ENCODE peak calls at places on chromosomes 13 and 19, in ten cellular contexts. W, I, Q, F, G, A, T, P, Z and K are unnamed samples. For H3K4me1, the result is how much of the 10 kb centered on the place peaks cover.

GRCh38 chr19:42113641-42114348 is 18.5 kb downstream of the POU2F2 start:
- DNase-seq in W (no peak), P (no peak), G (peak), T (peak), F (peak), A (no peak), I (no peak), Z (peak), Q (peak), K (no peak)

GRCh38 chr19:56080669-56081401 is 40.3 kb downstream of the ZNF787 start:
- DNase-seq in G (peak), F (peak), I (peak), Z (peak), A (peak), P (peak), Q (peak), T (peak), W (peak), K (no peak)

GRCh38 chr19:1076951-1077350 is 10.0 kb downstream of the ARHGAP45 start:
- DNase-seq in T (no peak), P (no peak), Z (no peak), I (no peak), W (peak), Q (no peak), A (peak), F (no peak), G (peak), K (no peak)

GRCh38 chr19:31574251-31574973 is 225.2 kb upstream of the TSHZ3 start:
- DNase-seq in A (no peak), W (no peak), P (no peak), F (no peak), Z (no peak), I (no peak), Q (no peak), T (no peak), G (no peak), K (no peak)

GRCh38 chr19:41859618-41860418 is at the start of gene RPS19:
- DNase-seq in P (peak), A (peak), G (peak), I (peak), T (peak), Z (peak), F (peak), Q (peak), W (peak), K (peak)

GRCh38 chr13:101627556-101627943 is 175.1 kb downstream of the ITGBL1 start:
- DNase-seq in T (no peak), P (no peak), I (no peak), G (no peak), Z (peak), A (no peak), W (no peak), Q (peak), F (peak), K (no peak)

GRCh38 chr13:112205990-112206389 is 139.0 kb downstream of the SOX1 start:
- DNase-seq in F (no peak), I (no peak), Z (no peak), W (no peak), Q (no peak), P (no peak), T (no peak), G (no peak), A (no peak), K (no peak)

GRCh38 chr19:31715249-31715944 is 366.2 kb upstream of the TSHZ3 start:
- DNase-seq in F (peak), G (peak), P (peak), I (peak), W (no peak), Q (no peak), A (no peak), Z (peak), T (no peak), K (no peak)

GRCh38 chr19:3285647-3286176 is 61.3 kb downstream of the CELF5 start:
- DNase-seq in Q (no peak), F (peak), A (no peak), Z (no peak), I (peak), W (no peak), T (no peak), P (no peak), G (no peak), K (no peak)

GRCh38 chr19:2341987-2342386 is 13.5 kb downstream of the SPPL2B start:
- DNase-seq in A (no peak), P (no peak), I (no peak), T (no peak), F (no peak), W (no peak), Z (no peak), Q (no peak), G (no peak), K (no peak)

GRCh38 chr19:30227661-30228112 is 144.5 kb upstream of the ZNF536 start:
- DNase-seq in P (peak), G (peak), Z (peak), T (peak), Q (peak), W (peak), I (peak), F (peak), A (peak), K (no peak)

GRCh38 chr19:8392017-8392591 is 1.9 kb downstream of the RAB11B start:
- DNase-seq in Q (no peak), Z (peak), I (no peak), G (peak), T (peak), W (peak), F (peak), A (peak), P (no peak), K (no peak)

GRCh38 chr13:46679369-46680180 is 117.4 kb downstream of the ESD start:
- DNase-seq in F (peak), Q (no peak), P (peak), Z (peak), G (no peak), I (peak), A (no peak), W (no peak), T (peak), K (no peak)

DNA sequence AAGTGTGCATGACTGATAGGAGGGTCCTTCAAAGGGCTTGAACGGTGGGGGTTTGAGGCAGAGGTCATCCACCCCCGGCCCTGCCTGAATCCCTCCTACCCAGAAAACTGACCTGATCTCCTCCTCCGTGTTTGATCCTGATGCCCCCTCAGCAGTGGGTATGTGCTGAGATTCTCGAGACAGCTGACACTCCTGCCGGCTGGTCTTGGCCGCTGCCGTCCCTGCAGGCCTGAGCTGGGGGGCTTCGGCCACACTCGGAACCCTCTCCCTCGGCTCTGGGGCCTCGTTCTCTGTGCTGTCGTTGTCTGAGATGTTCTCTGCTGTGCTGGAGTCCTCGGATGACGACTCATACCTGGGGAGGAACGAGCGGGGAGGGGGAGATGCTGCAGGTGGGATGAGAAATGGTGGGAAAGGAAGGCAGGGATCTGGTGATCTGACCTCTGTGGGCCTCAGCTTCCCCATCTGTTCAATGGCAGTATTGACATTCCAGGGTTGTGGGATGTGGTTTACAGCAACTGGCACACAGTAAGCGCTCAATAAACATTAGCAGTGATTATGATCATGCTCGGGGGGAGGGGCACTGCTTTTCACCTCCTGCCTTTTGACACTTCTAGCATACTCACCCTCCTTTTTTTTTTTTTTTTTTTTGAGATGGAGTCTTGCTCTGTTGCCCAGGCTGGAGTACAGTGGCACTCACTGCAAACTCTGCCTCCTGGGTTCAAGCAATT is 20.7 kb downstream of the KANK2 start:
- DNase-seq in T (no peak), F (no peak), Z (no peak), G (no peak), I (no peak), W (no peak), A (no peak), Q (no peak), P (no peak), K (no peak)
- H3K4me1 ChIP-seq in T (under half), F (under half), Z (under half), G (under half), I (under half), W (under half), A (under half), Q (under half), P (under half), K (under half)

GRCh38 chr13:99257291-99257690 is 888 bp downstream of the GPR18 start:
- DNase-seq in W (no peak), Z (no peak), A (no peak), P (no peak), F (no peak), Q (no peak), G (no peak), I (no peak), T (no peak), K (no peak)

GRCh38 chr13:99256709-99257108 is 1.5 kb downstream of the GPR18 start:
- DNase-seq in W (no peak), Q (no peak), A (no peak), I (no peak), G (no peak), F (peak), P (no peak), Z (peak), T (no peak), K (no peak)

GRCh38 chr13:99260216-99260615 is 2.0 kb upstream of the GPR18 start:
- DNase-seq in F (peak), W (no peak), I (no peak), T (no peak), A (no peak), G (no peak), Z (no peak), Q (no peak), P (no peak), K (no peak)

GRCh38 chr13:99258946-99259345 is 767 bp upstream of the GPR18 start:
- DNase-seq in A (no peak), T (no peak), F (no peak), P (no peak), Z (no peak), W (no peak), I (no peak), G (no peak), Q (no peak), K (no peak)

DNA sequence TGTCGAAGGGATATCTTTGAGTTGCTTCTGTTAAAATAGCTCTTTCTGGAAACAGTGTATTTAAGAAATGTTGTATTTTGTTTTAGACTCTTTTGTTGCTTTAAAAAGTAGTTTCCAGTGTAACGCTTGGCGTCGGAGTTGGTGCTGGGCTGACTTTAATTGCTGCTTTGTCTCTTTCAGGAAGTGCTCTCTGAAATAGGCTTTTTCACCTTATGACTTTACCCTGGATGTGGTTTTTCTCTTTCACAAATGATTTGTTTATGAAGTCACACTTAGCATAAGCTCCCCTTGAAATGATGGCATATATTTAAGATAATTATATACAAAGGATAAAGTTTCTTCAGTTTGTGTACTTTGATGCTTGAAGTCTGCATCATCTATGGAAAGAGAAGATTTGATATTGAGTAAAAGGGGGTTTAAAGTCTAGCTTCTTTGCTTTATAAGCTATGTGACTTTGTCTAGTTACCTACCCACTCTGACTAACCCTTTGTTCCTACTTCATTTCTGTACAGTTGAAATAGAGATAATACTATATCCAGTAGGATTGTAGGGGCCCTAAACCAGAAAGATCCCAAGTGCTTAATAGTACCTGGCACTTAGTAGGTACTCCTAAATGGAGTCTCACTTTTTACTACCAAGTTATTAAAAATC is at the start of gene GPR18:
- DNase-seq in T (no peak), W (no peak), G (no peak), A (no peak), Z (peak), P (no peak), I (no peak), F (no peak), Q (no peak), K (no peak)
- H3K4me3 ChIP-seq in T (no peak), W (no peak), G (no peak), A (no peak), Z (no peak), P (no peak), I (no peak), F (no peak), Q (no peak), K (no peak)

GRCh38 chr19:18506101-18506534 is 15.8 kb downstream of the ELL start:
- DNase-seq in Z (no peak), A (peak), Q (no peak), P (no peak), G (no peak), T (no peak), F (no peak), W (no peak), I (no peak), K (no peak)

GRCh38 chr19:18503337-18503970 is 18.4 kb downstream of the ELL start:
- DNase-seq in A (no peak), Q (no peak), I (no peak), W (no peak), Z (no peak), F (no peak), T (no peak), G (peak), P (no peak), K (no peak)

GRCh38 chr19:18503971-18504885 is 17.6 kb downstream of the ELL start:
- DNase-seq in Z (no peak), W (no peak), A (no peak), I (no peak), T (peak), F (no peak), Q (peak), P (no peak), G (no peak), K (no peak)

GRCh38 chr19:18506545-18506944 is 15.3 kb downstream of the ELL start:
- DNase-seq in T (no peak), A (no peak), W (no peak), F (no peak), P (no peak), Q (no peak), I (no peak), Z (no peak), G (no peak), K (no peak)

GRCh38 chr19:18504886-18505610 is 16.8 kb downstream of the ELL start:
- DNase-seq in T (no peak), I (no peak), F (no peak), A (no peak), W (no peak), P (no peak), Z (no peak), Q (no peak), G (no peak), K (no peak)
- H3K4me1 ChIP-seq in T (under half), I (half or more), F (under half), A (half or more), W (half or more), P (half or more), Z (half or more), Q (under half), G (half or more), K (half or more)

GRCh38 chr19:11798391-11799296 is at the start of gene ZNF491:
- DNase-seq in A (peak), Z (peak), I (peak), P (peak), G (peak), W (peak), F (peak), Q (no peak), T (peak), K (peak)

GRCh38 chr19:11792942-11793341 is 5.4 kb upstream of the ZNF491 start:
- DNase-seq in I (no peak), P (no peak), F (no peak), Q (no peak), G (no peak), W (no peak), Z (no peak), A (no peak), T (no peak), K (no peak)

GRCh38 chr19:11797491-11797890 is 832 bp upstream of the ZNF491 start:
- DNase-seq in G (peak), F (peak), P (peak), A (peak), T (peak), W (peak), Z (peak), I (peak), Q (peak), K (peak)
- H3K4me3 ChIP-seq in G (peak), F (no peak), P (no peak), A (peak), T (no peak), W (no peak), Z (peak), I (no peak), Q (no peak), K (peak)

GRCh38 chr19:18280247-18281081 is 958 bp downstream of the JUND start:
- DNase-seq in A (peak), P (peak), W (peak), G (peak), Z (peak), F (peak), Q (peak), T (peak), I (peak), K (no peak)

GRCh38 chr19:18278521-18279265 is 2.7 kb downstream of the JUND start:
- DNase-seq in F (peak), I (no peak), Q (peak), Z (peak), P (no peak), G (no peak), W (no peak), A (no peak), T (no peak), K (no peak)

GRCh38 chr19:18279266-18279515 is 2.2 kb downstream of the JUND start:
- DNase-seq in I (no peak), W (no peak), P (no peak), F (peak), A (no peak), T (no peak), G (no peak), Z (no peak), Q (no peak), K (no peak)

GRCh38 chr19:18281082-18282020 is at the start of gene JUND:
- DNase-seq in I (peak), F (peak), G (peak), Q (peak), T (peak), W (peak), Z (peak), A (peak), P (peak), K (peak)

DNA sequence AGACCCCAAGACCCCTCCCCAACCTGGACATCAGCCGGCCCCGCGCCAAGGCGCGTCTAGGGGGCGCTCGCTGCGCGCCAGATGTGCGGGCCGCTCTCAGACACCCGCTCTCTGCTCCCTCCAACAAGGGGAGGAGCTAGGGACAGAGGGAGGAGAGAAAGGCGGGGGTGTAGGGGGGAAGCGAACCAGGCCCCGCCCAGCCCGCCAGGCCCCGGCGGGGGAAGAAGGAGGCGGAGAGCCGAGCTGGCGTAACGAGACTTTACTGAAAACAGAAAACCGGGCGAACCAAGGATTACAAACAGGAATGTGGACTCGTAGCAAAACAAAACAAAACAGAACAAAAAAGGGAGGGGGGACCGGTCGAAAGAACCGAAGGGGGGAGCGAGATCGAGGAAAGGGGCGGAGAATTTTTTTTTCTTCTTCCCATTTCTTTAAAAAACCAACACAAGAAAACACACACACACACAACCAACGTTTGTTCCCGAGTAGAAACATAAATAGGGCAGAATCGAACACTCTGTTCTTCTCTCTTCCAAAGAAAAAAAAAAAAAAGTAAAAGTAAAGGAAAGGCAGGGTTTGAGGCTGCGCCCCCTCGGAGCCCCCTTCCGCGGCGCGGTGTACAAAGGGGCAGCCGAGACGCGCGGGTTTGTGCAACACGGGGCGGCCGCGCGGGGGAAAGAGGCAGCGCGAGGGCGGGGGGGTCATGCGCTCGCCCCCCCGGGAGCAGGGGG is 1.7 kb downstream of the JUND start:
- DNase-seq in I (peak), T (peak), F (peak), A (peak), Z (peak), Q (peak), P (peak), W (peak), G (peak), K (peak)
- H3K4me1 ChIP-seq in I (under half), T (under half), F (under half), A (half or more), Z (under half), Q (under half), P (half or more), W (under half), G (half or more), K (half or more)

DNA sequence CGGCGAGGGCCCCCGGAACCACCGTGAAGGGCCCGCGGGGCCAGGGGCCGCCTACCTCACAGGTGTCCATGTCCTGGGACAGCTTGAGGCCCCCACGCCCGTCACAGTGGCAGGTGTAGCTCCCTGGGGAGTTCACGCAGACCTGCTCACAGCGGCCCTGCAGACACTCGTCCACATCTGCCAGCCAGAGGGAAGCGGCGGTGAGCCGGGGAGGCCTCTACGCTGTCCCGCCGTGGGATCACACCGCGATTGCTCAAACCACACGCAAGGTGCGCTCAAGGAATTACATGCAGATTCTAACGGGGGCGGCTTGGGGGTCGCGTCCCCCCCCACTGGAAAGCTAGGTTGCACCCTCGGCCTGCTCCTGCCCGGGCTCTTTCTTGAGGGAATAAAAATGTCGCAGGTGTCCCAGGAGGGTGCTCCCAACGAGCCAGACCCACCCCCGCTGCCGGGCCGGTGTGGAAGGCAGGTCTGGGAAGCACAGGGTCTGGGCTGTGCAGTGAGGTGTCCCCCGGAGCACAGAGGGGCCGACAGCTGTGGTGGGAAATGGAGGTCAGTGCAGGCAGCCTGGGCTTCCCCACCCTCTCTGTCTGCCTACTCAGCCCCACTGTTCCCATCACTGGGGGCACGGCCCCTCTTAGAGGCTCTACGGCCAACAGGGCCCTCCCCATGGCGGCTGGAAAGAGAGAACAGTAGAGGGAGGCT is 29.2 kb downstream of the GAS6 start:
- DNase-seq in G (peak), I (no peak), P (no peak), W (no peak), A (peak), Z (no peak), Q (no peak), F (no peak), T (no peak), K (no peak)
- H3K4me3 ChIP-seq in G (no peak), I (no peak), P (no peak), W (no peak), A (no peak), Z (no peak), Q (no peak), F (no peak), T (no peak), K (no peak)

GRCh38 chr19:5972355-5972731 is 5.6 kb downstream of the RANBP3 start:
- DNase-seq in G (no peak), Z (no peak), T (no peak), I (no peak), Q (no peak), F (no peak), P (no peak), A (no peak), W (no peak), K (no peak)
- H3K4me1 ChIP-seq in G (half or more), Z (under half), T (under half), I (under half), Q (under half), F (under half), P (half or more), A (half or more), W (under half), K (under half)